ENCODE peak calls at places on chromosomes 5 and 9, in ten cellular contexts. P is stimulated activated CD8-positive, alpha-beta memory T cell treated with anti-CD3 and anti-CD28 coated beads, Interleukin-4, amount 100 ng/mL, for 1 hour; T is cardiac muscle cell; U is HTR-8/SVneo; H is ACHN; E is right atrium auricular region; J is H9; M is activated CD8-positive, alpha-beta memory T cell treated with anti-CD3 and anti-CD28 coated beads for 24 hours; D is NCI-H345; X is transverse colon. C is an unnamed sample.

GRCh38 chr9:4012446-4012845 is 287.4 kb downstream of the GLIS3 start:
- DNase-seq in X (no peak), T (no peak), P (no peak), E (no peak), J (no peak), M (no peak), H (no peak), U (no peak), D (no peak), C (no peak)

GRCh38 chr5:1208743-1209551 is 7.6 kb downstream of the SLC6A19 start:
- DNase-seq in J (no peak), X (peak; percentile 26), E (no peak), U (peak; percentile 95), H (peak; percentile 64), P (no peak), T (peak; percentile 52), D (peak; percentile 12), M (no peak), C (no peak)

GRCh38 chr9:81716409-81716808 is 27.1 kb upstream of the TLE1 start:
- DNase-seq in P (no peak), E (peak; percentile 26), H (no peak), M (no peak), X (no peak), J (no peak), T (no peak), D (no peak), U (no peak), C (no peak)

GRCh38 chr5:134656690-134657089 is 8.1 kb downstream of the SEC24A start:
- DNase-seq in E (no peak), P (no peak), H (no peak), J (no peak), U (no peak), D (no peak), T (no peak), M (no peak), X (no peak), C (no peak)

GRCh38 chr9:100602302-100602930 is 24.5 kb downstream of the CAVIN4 start:
- DNase-seq in X (no peak), E (no peak), P (no peak), J (peak; percentile 60), U (peak; percentile 20), T (peak; percentile 78), D (peak; percentile 70), M (no peak), H (peak; percentile 62), C (no peak)

GRCh38 chr5:81751836-81752643 is 1.1 kb upstream of the SSBP2 start:
- DNase-seq in E (no peak), T (peak; percentile 19), D (no peak), U (no peak), P (no peak), J (peak; percentile 52), H (peak; percentile 35), X (no peak), M (no peak), C (no peak)

GRCh38 chr5:173923236-173924104 is 35.3 kb downstream of the CPEB4 start:
- DNase-seq in M (no peak), E (no peak), T (peak; percentile 63), J (no peak), X (no peak), U (no peak), P (no peak), D (no peak), H (no peak), C (no peak)

GRCh38 chr5:71719092-71719964 is at the start of gene CARTPT:
- DNase-seq in T (peak; percentile 86), E (no peak), P (no peak), H (no peak), X (no peak), D (peak; percentile 3), U (no peak), J (peak; percentile 79), M (no peak), C (no peak)

GRCh38 chr5:143194713-143195112 is 208.8 kb downstream of the NR3C1 start:
- DNase-seq in M (no peak), T (no peak), D (no peak), X (no peak), E (no peak), U (no peak), J (no peak), P (no peak), H (no peak), C (no peak)

GRCh38 chr9:106149956-106150355 is 455.6 kb downstream of the TMEM38B start:
- DNase-seq in E (no peak), J (no peak), M (no peak), D (no peak), U (no peak), H (no peak), T (no peak), P (no peak), X (no peak), C (no peak)

GRCh38 chr5:179906795-179907569 is 715 bp downstream of the TBC1D9B start:
- DNase-seq in E (no peak), X (peak; percentile 46), J (peak; percentile 56), H (peak; percentile 28), P (no peak), T (peak; percentile 59), M (peak; percentile 72), D (peak; percentile 13), U (peak; percentile 18), C (peak; percentile 50)

GRCh38 chr9:70561805-70562395 is 147.4 kb upstream of the KLF9 start:
- DNase-seq in M (no peak), H (no peak), P (no peak), X (no peak), J (no peak), D (no peak), T (no peak), E (no peak), U (no peak), C (no peak)

GRCh38 chr5:87411586-87412416 is 929 bp downstream of the CCNH start:
- DNase-seq in T (no peak), M (no peak), E (peak; percentile 64), H (peak; percentile 41), P (peak; percentile 3), J (peak; percentile 30), D (no peak), U (no peak), X (peak; percentile 42), C (peak; percentile 52)

GRCh38 chr9:79465171-79465570 is 106.6 kb upstream of the TLE4 start:
- DNase-seq in J (no peak), P (no peak), E (no peak), D (no peak), U (no peak), X (no peak), M (no peak), H (no peak), T (no peak), C (no peak)

GRCh38 chr9:22308177-22308576 is 138.4 kb upstream of the DMRTA1 start:
- DNase-seq in T (no peak), M (no peak), J (no peak), P (no peak), U (peak; percentile 1), D (no peak), H (peak; percentile 64), X (no peak), E (no peak), C (no peak)

GRCh38 chr5:115461506-115462290 is 82.9 kb downstream of the FEM1C start:
- DNase-seq in T (no peak), P (no peak), D (no peak), E (no peak), U (peak; percentile 13), X (no peak), H (peak; percentile 50), J (no peak), M (no peak), C (peak; percentile 30)

GRCh38 chr5:150164640-150165039 is 1.9 kb upstream of the CDX1 start:
- DNase-seq in P (no peak), X (peak; percentile 63), E (no peak), M (no peak), D (no peak), J (no peak), U (no peak), H (no peak), T (no peak), C (no peak)

GRCh38 chr5:61018102-61018501 is 73.1 kb downstream of the NDUFAF2 start:
- DNase-seq in E (no peak), T (no peak), H (no peak), X (no peak), U (no peak), D (no peak), M (no peak), P (no peak), J (no peak), C (no peak)

GRCh38 chr5:1152156-1152555 is 40.3 kb upstream of the SLC12A7 start:
- DNase-seq in H (no peak), T (no peak), U (no peak), E (no peak), M (peak; percentile 73), P (no peak), J (no peak), X (no peak), D (no peak), C (peak; percentile 42)

GRCh38 chr9:126053913-126054312 is 272.7 kb upstream of the MVB12B start:
- DNase-seq in P (no peak), H (no peak), T (no peak), D (no peak), J (no peak), X (no peak), U (no peak), M (no peak), E (no peak), C (no peak)

GRCh38 chr5:88119535-88119934 is 149.1 kb downstream of the TMEM161B start:
- DNase-seq in U (no peak), P (no peak), D (no peak), X (no peak), T (no peak), M (no peak), E (no peak), H (no peak), J (no peak), C (no peak)

GRCh38 chr5:91384671-91385430 is 1.7 kb upstream of the ARRDC3 start:
- DNase-seq in J (no peak), D (peak; percentile 93), T (peak; percentile 87), H (peak; percentile 89), M (no peak), U (peak; percentile 81), E (no peak), X (peak; percentile 50), P (no peak), C (peak; percentile 92)

GRCh38 chr5:138274189-138274853 is at the start of gene GFRA3:
- DNase-seq in H (no peak), E (no peak), T (peak; percentile 55), X (no peak), J (peak; percentile 57), P (no peak), D (no peak), U (no peak), M (peak; percentile 70), C (peak; percentile 25)

GRCh38 chr5:136066705-136067271 is 38.0 kb downstream of the TGFBI start:
- DNase-seq in P (no peak), D (peak; percentile 32), E (peak; percentile 59), X (no peak), T (no peak), M (peak; percentile 37), H (peak; percentile 15), J (peak; percentile 27), U (no peak), C (no peak)

GRCh38 chr5:38423536-38424178 is 132.8 kb downstream of the LIFR start:
- DNase-seq in D (no peak), T (no peak), J (no peak), P (no peak), X (no peak), E (peak; percentile 30), M (no peak), H (no peak), U (no peak), C (no peak)

GRCh38 chr5:56516936-56517521 is 283.9 kb upstream of the ANKRD55 start:
- DNase-seq in P (no peak), J (no peak), E (no peak), T (no peak), M (no peak), X (no peak), U (no peak), H (no peak), D (peak; percentile 44), C (no peak)

GRCh38 chr5:78779771-78780616 is 131.4 kb upstream of the LHFPL2 start:
- DNase-seq in M (no peak), P (no peak), E (peak; percentile 75), J (no peak), T (no peak), H (no peak), X (no peak), D (no peak), U (peak; percentile 66), C (no peak)

GRCh38 chr5:54669285-54669684 is 151.7 kb downstream of the SNX18 start:
- DNase-seq in J (no peak), D (no peak), M (no peak), T (no peak), E (no peak), H (no peak), U (no peak), X (no peak), P (no peak), C (no peak)

C was measured in CD4-positive, CD25-positive, alpha-beta regulatory T cell.